ENCODE peak calls at places on chromosome 12, in eight cellular contexts. L is A549; X is substantia nigra; G is stimulated activated CD4-positive, alpha-beta T cell treated with anti-CD3 and anti-CD28 coated beads, TNF-alpha, amount 100 ng/mL, for 24 hours; E is ascending aorta; H is skeletal muscle cell; Q is GDM1; J is activated CD8-positive, alpha-beta T cell treated with anti-CD3 and anti-CD28 coated beads for 36 hours. P is an unnamed sample.

GRCh38 chr12:128077917-128078298 is 189.1 kb upstream of the TMEM132C start:
- DNase-seq in L (no peak), X (no peak), G (no peak), E (no peak), H (no peak), Q (no peak), J (no peak), P (no peak)

GRCh38 chr12:132014092-132014914 is 64.6 kb downstream of the EP400 start:
- DNase-seq in L (no peak), X (no peak), G (no peak), E (no peak), H (no peak), Q (no peak), J (no peak), P (no peak)

GRCh38 chr12:70639535-70639934 is 2.3 kb upstream of the PTPRB start:
- DNase-seq in L (no peak), X (no peak), G (no peak), E (no peak), H (no peak), Q (no peak), J (no peak), P (no peak)

GRCh38 chr12:112381421-112381897 is 772 bp downstream of the HECTD4 start:
- DNase-seq in L (no peak), X (peak), G (no peak), E (no peak), H (no peak), Q (no peak), J (peak), P (peak)

GRCh38 chr12:66195242-66195641 is 6.2 kb downstream of the IRAK3 start:
- DNase-seq in L (no peak), X (no peak), G (no peak), E (no peak), H (no peak), Q (no peak), J (no peak), P (no peak)

GRCh38 chr12:42741771-42742510 is 152.4 kb upstream of the PRICKLE1 start:
- DNase-seq in L (no peak), X (no peak), G (no peak), E (no peak), H (no peak), Q (no peak), J (no peak), P (no peak)

GRCh38 chr12:13505224-13505623 is 308.7 kb downstream of the EMP1 start:
- DNase-seq in L (no peak), X (no peak), G (no peak), E (no peak), H (no peak), Q (no peak), J (no peak), P (no peak)

GRCh38 chr12:120110550-120111501 is 5.7 kb downstream of the RAB35 start:
- DNase-seq in L (no peak), X (no peak), G (peak), E (peak), H (no peak), Q (peak), J (peak), P (peak)

GRCh38 chr12:53652366-53652765 is 23.5 kb downstream of the ATP5MC2 start:
- DNase-seq in L (no peak), X (no peak), G (no peak), E (no peak), H (peak), Q (no peak), J (no peak), P (no peak)

GRCh38 chr12:122166422-122167327 is 7.3 kb downstream of the IL31 start:
- DNase-seq in L (no peak), X (no peak), G (no peak), E (no peak), H (no peak), Q (no peak), J (peak), P (peak)

GRCh38 chr12:52191841-52192791 is at the start of gene KRT80:
- DNase-seq in L (peak), X (no peak), G (no peak), E (peak), H (peak), Q (peak), J (peak), P (peak)

GRCh38 chr12:27937768-27938167 is 34.8 kb downstream of the PTHLH start:
- DNase-seq in L (no peak), X (no peak), G (no peak), E (no peak), H (no peak), Q (no peak), J (no peak), P (no peak)

GRCh38 chr12:54128466-54128865 is 60.3 kb downstream of the SMUG1 start:
- DNase-seq in L (no peak), X (no peak), G (no peak), E (no peak), H (no peak), Q (no peak), J (no peak), P (no peak)

GRCh38 chr12:79925492-79925891 is 9.4 kb downstream of the PPP1R12A start:
- DNase-seq in L (no peak), X (no peak), G (no peak), E (no peak), H (no peak), Q (no peak), J (no peak), P (no peak)

P was measured in activated naive CD4-positive, alpha-beta T cell treated with anti-CD3 and anti-CD28 coated beads for 36 hours.